ENCODE peak calls at places on chromosomes 12 and 14, in five cellular contexts. S is cardiac fibroblast; C is CD8-positive, alpha-beta T cell; T is GM20000; L is pancreas. O is an unnamed sample.

GRCh38 chr12:132043216-132043615 is 93.5 kb downstream of the EP400 start:
- DNase-seq in S (no peak), C (no peak), T (no peak), L (no peak), O (no peak)

GRCh38 chr12:129486931-129487330 is 416.9 kb downstream of the TMEM132D start:
- DNase-seq in S (no peak), C (no peak), T (no peak), L (no peak), O (no peak)

GRCh38 chr14:61514006-61514830 is 181.1 kb upstream of the HIF1A start:
- DNase-seq in S (peak), C (no peak), T (no peak), L (no peak), O (no peak)

GRCh38 chr14:21101802-21102413 is 1.0 kb downstream of the TMEM253 start:
- DNase-seq in S (no peak), C (no peak), T (no peak), L (no peak), O (no peak)

GRCh38 chr12:3925621-3926020 is 52.4 kb upstream of the PARP11 start:
- DNase-seq in S (no peak), C (no peak), T (no peak), L (no peak), O (no peak)

GRCh38 chr12:131862994-131863710 is 31.3 kb upstream of the ULK1 start:
- DNase-seq in S (peak), C (no peak), T (no peak), L (no peak), O (no peak)

GRCh38 chr12:55074771-55075170 is 51.4 kb upstream of the OR9K2 start:
- DNase-seq in S (no peak), C (no peak), T (no peak), L (no peak), O (no peak)

GRCh38 chr12:99108924-99109323 is 463.8 kb downstream of the APAF1 start:
- DNase-seq in S (no peak), C (no peak), T (no peak), L (no peak), O (no peak)

GRCh38 chr14:99516156-99517045 is 35.2 kb downstream of the CCNK start:
- DNase-seq in S (no peak), C (no peak), T (no peak), L (peak), O (no peak)

GRCh38 chr14:68040633-68041369 is 221.2 kb downstream of the RAD51B start:
- DNase-seq in S (no peak), C (no peak), T (no peak), L (no peak), O (no peak)

GRCh38 chr12:7229741-7230140 is 40.3 kb downstream of the PEX5 start:
- DNase-seq in S (peak), C (no peak), T (no peak), L (no peak), O (no peak)

GRCh38 chr12:123491056-123491455 is 33.1 kb downstream of the SNRNP35 start:
- DNase-seq in S (no peak), C (no peak), T (no peak), L (no peak), O (no peak)

GRCh38 chr12:107310621-107311020 is 217.3 kb upstream of the CRY1 start:
- DNase-seq in S (no peak), C (no peak), T (no peak), L (no peak), O (no peak)

GRCh38 chr14:90632451-90632850 is 183.8 kb downstream of the TTC7B start:
- DNase-seq in S (no peak), C (no peak), T (no peak), L (no peak), O (no peak)

GRCh38 chr14:77822307-77822706 is 22.4 kb downstream of the ADCK1 start:
- DNase-seq in S (no peak), C (no peak), T (no peak), L (no peak), O (no peak)

GRCh38 chr14:54719406-54719805 is 152.5 kb downstream of the SAMD4A start:
- DNase-seq in S (no peak), C (no peak), T (no peak), L (no peak), O (no peak)

GRCh38 chr14:59271734-59272133 is 83.3 kb downstream of the DAAM1 start:
- DNase-seq in S (peak), C (no peak), T (no peak), L (no peak), O (no peak)

GRCh38 chr14:20662968-20663731 is 21.2 kb upstream of the RNASE4 start:
- DNase-seq in S (peak), C (peak), T (peak), L (peak), O (peak)

GRCh38 chr12:64824130-64824499 is 332 bp upstream of the TBC1D30 start:
- DNase-seq in S (no peak), C (no peak), T (no peak), L (no peak), O (no peak)

GRCh38 chr14:101535232-101535631 is 26.1 kb upstream of the DIO3 start:
- DNase-seq in S (no peak), C (no peak), T (no peak), L (no peak), O (peak)

GRCh38 chr12:62914443-62914909 is 20.5 kb downstream of the PPM1H start:
- DNase-seq in S (no peak), C (no peak), T (no peak), L (no peak), O (no peak)

GRCh38 chr14:75934998-75935628 is 46.7 kb downstream of the TGFB3 start:
- DNase-seq in S (no peak), C (no peak), T (no peak), L (no peak), O (no peak)

GRCh38 chr12:92141585-92142244 is 3.9 kb downstream of the BTG1 start:
- DNase-seq in S (no peak), C (no peak), T (no peak), L (no peak), O (no peak)

GRCh38 chr14:64790478-64790877 is 86.3 kb downstream of the PLEKHG3 start:
- DNase-seq in S (no peak), C (no peak), T (no peak), L (no peak), O (no peak)

GRCh38 chr14:78238141-78238540 is 68.0 kb downstream of the NRXN3 start:
- DNase-seq in S (no peak), C (no peak), T (no peak), L (no peak), O (no peak)

GRCh38 chr14:85482549-85482948 is 47.4 kb upstream of the FLRT2 start:
- DNase-seq in S (no peak), C (no peak), T (no peak), L (no peak), O (no peak)

GRCh38 chr12:2958432-2959193 is 584 bp upstream of the TEAD4 start:
- DNase-seq in S (peak), C (no peak), T (peak), L (peak), O (no peak)

GRCh38 chr12:121711925-121712461 is 559 bp upstream of the TMEM120B start:
- DNase-seq in S (peak), C (peak), T (peak), L (peak), O (peak)

GRCh38 chr12:58602179-58602578 is 318.1 kb downstream of the LRIG3 start:
- DNase-seq in S (no peak), C (no peak), T (no peak), L (no peak), O (no peak)

GRCh38 chr14:100149789-100150611 is 9.4 kb downstream of the DEGS2 start:
- DNase-seq in S (no peak), C (no peak), T (no peak), L (peak), O (no peak)

GRCh38 chr14:77459072-77459723 is 1.3 kb downstream of the AHSA1 start:
- DNase-seq in S (peak), C (peak), T (peak), L (peak), O (peak)

GRCh38 chr12:111440631-111441030 is 34.9 kb downstream of the SH2B3 start:
- DNase-seq in S (no peak), C (no peak), T (no peak), L (no peak), O (no peak)

GRCh38 chr14:50531595-50532501 is 521 bp downstream of the MAP4K5 start:
- DNase-seq in S (peak), C (peak), T (peak), L (peak), O (peak)

GRCh38 chr14:74634481-74634880 is 22.4 kb upstream of the LTBP2 start:
- DNase-seq in S (no peak), C (no peak), T (no peak), L (no peak), O (no peak)

GRCh38 chr12:127162307-127162706 is 1104.7 kb upstream of the TMEM132C start:
- DNase-seq in S (no peak), C (no peak), T (no peak), L (no peak), O (no peak)

GRCh38 chr12:9731393-9731792 is 1.5 kb downstream of the CLECL1 start:
- DNase-seq in S (no peak), C (no peak), T (no peak), L (no peak), O (no peak)

GRCh38 chr12:42296503-42297109 is 29.3 kb downstream of the ZCRB1 start:
- DNase-seq in S (peak), C (no peak), T (no peak), L (no peak), O (no peak)

GRCh38 chr12:92462049-92462448 is 240.7 kb upstream of the PLEKHG7 start:
- DNase-seq in S (peak), C (no peak), T (peak), L (no peak), O (no peak)

GRCh38 chr12:116609715-116610114 is 50.5 kb downstream of the MAP1LC3B2 start:
- DNase-seq in S (peak), C (no peak), T (no peak), L (no peak), O (no peak)

DNA sequence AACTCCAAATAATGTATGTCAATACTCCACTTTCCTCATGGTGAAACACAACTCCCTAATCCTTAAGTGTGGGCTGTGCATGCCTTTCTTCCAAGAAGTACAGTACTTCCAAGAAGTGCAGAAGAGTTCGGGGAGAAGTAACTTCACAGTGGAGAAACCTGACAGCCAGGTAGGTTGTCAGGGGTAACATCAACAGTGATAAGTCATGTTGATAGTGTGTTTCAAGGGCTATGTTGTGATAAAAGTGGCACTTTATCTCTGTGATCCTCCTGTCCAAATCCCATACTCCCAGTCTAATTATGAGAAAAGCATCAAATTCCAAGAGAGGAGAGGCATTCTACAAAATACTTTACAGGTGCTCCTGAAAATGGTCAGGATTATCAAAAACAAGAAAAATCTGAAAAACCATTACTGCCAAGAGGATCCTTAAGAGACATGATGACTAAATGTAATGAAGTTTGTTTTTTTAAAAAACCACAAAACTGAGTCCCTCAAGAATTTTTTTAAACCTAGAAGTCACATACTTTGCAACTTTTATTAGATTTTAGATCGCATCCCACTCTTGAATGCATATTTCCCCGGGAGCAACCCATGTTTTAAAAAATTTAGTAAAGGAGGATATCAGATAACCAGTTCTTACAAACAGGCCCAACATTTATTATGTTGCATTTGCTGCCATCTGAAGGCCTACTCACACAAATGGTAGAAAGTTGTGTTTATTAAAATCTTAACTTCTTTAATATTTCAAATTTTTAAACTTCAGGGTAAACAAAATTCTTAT is 44.5 kb upstream of the CCT2 start:
- DNase-seq in S (peak), C (no peak), T (no peak), L (no peak), O (no peak)
- TF ChIP-seq CTCF in S (no peak), C (no peak), T (no peak), L (no peak), O (no peak)

GRCh38 chr12:46110928-46111699 is 120.7 kb upstream of the SCAF11 start:
- DNase-seq in S (no peak), C (no peak), T (no peak), L (no peak), O (no peak)
- TF ChIP-seq CTCF in S (peak), C (no peak), T (no peak), L (no peak), O (no peak)

GRCh38 chr12:47687636-47688035 is 18.2 kb downstream of the RPAP3 start:
- DNase-seq in S (no peak), C (no peak), T (no peak), L (no peak), O (no peak)
- TF ChIP-seq CTCF in S (no peak), C (no peak), T (no peak), L (no peak), O (no peak)

DNA sequence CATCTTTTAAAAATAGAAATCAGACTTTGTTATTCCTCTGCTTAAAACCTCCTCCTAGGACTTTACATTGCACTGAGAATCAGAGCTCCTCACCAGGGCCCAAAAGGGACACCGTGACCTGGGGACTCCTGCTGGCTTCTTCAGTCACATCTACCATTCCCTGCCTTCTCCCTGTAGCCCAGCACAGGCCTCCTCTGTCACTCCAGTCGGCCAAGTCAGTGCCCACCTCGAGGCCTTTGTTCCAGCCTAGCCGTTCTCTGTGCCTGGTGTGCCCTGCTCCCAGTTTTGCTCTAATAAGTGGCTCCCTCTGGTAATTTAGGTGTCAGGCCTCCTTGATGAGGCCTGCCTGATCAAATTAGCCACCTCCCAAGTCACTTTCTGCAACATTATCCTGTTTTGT is 27.4 kb downstream of the CRADD start:
- DNase-seq in S (no peak), C (no peak), T (no peak), L (no peak), O (no peak)
- TF ChIP-seq CTCF in S (no peak), C (no peak), T (no peak), L (no peak), O (no peak)

GRCh38 chr14:57487771-57488170 is 5.9 kb downstream of the CCDC198 start:
- DNase-seq in S (no peak), C (no peak), T (no peak), L (no peak), O (no peak)

GRCh38 chr14:57493467-57494181 is at the start of gene CCDC198:
- DNase-seq in S (no peak), C (no peak), T (no peak), L (no peak), O (no peak)

GRCh38 chr14:57498035-57498434 is 4.4 kb upstream of the CCDC198 start:
- DNase-seq in S (no peak), C (no peak), T (no peak), L (no peak), O (no peak)

GRCh38 chr14:57495409-57495808 is 1.8 kb upstream of the CCDC198 start:
- DNase-seq in S (no peak), C (no peak), T (no peak), L (no peak), O (no peak)

DNA sequence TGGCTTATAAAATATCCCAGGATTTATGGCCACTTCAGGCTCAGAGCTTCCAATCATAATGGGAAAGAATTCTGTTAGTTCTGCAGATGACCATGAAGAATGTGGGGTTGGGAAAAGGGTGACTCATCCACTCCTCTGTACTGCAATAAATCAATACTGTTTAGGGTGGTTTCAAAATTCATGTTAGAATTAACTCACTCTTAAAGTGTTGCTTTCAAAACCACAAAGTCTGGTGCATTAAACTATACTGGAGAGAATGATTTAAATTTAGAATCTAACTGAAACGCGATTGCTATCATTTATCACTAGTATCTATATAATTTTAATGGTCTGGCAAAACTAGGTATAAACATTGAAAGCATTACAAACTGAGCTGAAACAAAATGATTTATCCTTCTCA is 798 bp downstream of the CCDC198 start:
- DNase-seq in S (peak), C (no peak), T (no peak), L (no peak), O (no peak)
- TF ChIP-seq CTCF in S (no peak), C (no peak), T (no peak), L (no peak), O (no peak)

GRCh38 chr12:31964280-31964679 is 5.1 kb downstream of the RESF1 start:
- DNase-seq in S (no peak), C (no peak), T (no peak), L (no peak), O (no peak)

GRCh38 chr12:31967569-31967968 is 8.4 kb downstream of the RESF1 start:
- DNase-seq in S (no peak), C (no peak), T (no peak), L (peak), O (no peak)

GRCh38 chr12:31970199-31970598 is 11.0 kb downstream of the RESF1 start:
- DNase-seq in S (no peak), C (no peak), T (no peak), L (no peak), O (no peak)

GRCh38 chr12:31965090-31965489 is 5.9 kb downstream of the RESF1 start:
- DNase-seq in S (no peak), C (no peak), T (no peak), L (no peak), O (no peak)

GRCh38 chr12:31966558-31967205 is 7.5 kb downstream of the RESF1 start:
- DNase-seq in S (no peak), C (no peak), T (no peak), L (no peak), O (no peak)
- TF ChIP-seq CTCF in S (no peak), C (no peak), T (no peak), L (no peak), O (no peak)

DNA sequence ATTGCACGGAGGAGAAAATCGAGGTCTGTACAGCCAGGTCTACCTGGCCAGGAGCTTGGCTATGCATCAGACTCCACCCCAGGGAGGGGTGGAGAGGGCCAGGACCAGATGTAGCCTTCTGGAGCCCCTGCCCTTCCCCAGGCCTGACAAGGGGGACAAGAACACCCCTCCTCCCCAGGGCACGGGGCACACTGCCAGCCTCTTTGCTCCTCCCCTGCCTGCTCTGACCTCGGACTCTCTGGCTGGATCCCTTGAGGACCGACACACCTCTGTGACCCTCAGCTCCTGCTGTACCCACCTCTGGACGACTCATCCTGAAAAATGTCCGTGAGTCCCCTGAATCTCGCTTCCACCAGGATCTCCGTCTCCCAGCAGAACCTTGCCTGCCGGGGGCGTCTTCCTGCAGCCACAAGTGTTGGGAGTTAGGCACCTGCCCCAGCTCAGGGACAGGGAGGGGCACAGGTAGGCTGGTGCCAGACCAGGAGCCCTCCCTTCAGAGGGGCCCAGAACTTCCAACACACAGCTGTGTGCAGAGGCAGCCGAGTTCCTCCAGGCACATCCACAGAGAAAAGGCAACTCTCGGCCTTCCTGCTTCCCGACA is 21.8 kb downstream of the AHNAK2 start:
- DNase-seq in S (no peak), C (no peak), T (no peak), L (peak), O (no peak)
- TF ChIP-seq CTCF in S (no peak), C (no peak), T (no peak), L (no peak), O (no peak)

DNA sequence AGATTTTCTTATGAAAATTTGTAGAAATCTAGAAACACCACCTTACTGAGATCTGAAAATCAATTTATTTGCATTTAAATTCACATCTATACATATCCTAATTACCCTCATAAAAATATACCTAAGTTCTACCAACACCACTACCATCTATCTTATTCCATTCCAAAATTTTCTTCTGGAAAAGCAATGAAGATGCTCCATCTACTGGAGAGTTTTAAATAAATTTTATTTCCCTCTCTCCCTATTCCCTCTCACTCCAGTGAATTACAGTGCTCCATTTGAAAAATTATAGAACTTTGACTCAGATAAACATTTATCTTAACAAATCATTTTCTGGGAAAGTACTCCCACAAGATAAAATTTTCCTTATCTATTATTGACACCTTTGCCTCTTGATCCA is 2.3 kb upstream of the C14orf39 start:
- DNase-seq in S (no peak), C (no peak), T (no peak), L (no peak), O (no peak)
- TF ChIP-seq CTCF in S (peak), C (no peak), T (no peak), L (no peak), O (no peak)